ENCODE peak calls at places on chromosomes 12 and 14, in six cellular contexts. Q is transverse colon, F is K562, R is breast epithelium, C is Peyer's patch, H is body of pancreas. L is an unnamed sample.

GRCh38 chr12:26340649-26341048 is 145.3 kb downstream of the SSPN start:
- DNase-seq in Q (peak), F (no peak), R (no peak), C (no peak), H (no peak), L (peak)

GRCh38 chr14:100696590-100696989 is 30.1 kb upstream of the DLK1 start:
- DNase-seq in Q (no peak), F (no peak), R (no peak), C (no peak), H (no peak), L (no peak)

GRCh38 chr12:32828552-32828951 is 68.0 kb downstream of the PKP2 start:
- DNase-seq in Q (no peak), F (no peak), R (no peak), C (no peak), H (no peak), L (no peak)

GRCh38 chr14:99055019-99055418 is 217.0 kb downstream of the BCL11B start:
- DNase-seq in Q (no peak), F (no peak), R (no peak), C (no peak), H (no peak), L (no peak)

GRCh38 chr12:20476551-20476950 is 108.2 kb downstream of the PDE3A start:
- DNase-seq in Q (no peak), F (no peak), R (no peak), C (no peak), H (no peak), L (no peak)

GRCh38 chr14:62084020-62084419 is 321.8 kb downstream of the SNAPC1 start:
- DNase-seq in Q (no peak), F (no peak), R (no peak), C (no peak), H (no peak), L (no peak)

GRCh38 chr12:92304335-92305066 is 158.9 kb upstream of the BTG1 start:
- DNase-seq in Q (no peak), F (no peak), R (no peak), C (no peak), H (no peak), L (no peak)

GRCh38 chr14:30284808-30285207 is 274.1 kb upstream of the G2E3 start:
- DNase-seq in Q (no peak), F (no peak), R (no peak), C (no peak), H (no peak), L (no peak)

GRCh38 chr14:78157855-78158436 is 12.2 kb upstream of the NRXN3 start:
- DNase-seq in Q (no peak), F (peak), R (no peak), C (no peak), H (no peak), L (peak)

GRCh38 chr12:132169376-132169775 is 25.1 kb downstream of the NOC4L start:
- DNase-seq in Q (no peak), F (no peak), R (no peak), C (no peak), H (no peak), L (no peak)

GRCh38 chr14:105290598-105291356 is 10.0 kb downstream of the BRF1 start:
- DNase-seq in Q (no peak), F (no peak), R (no peak), C (no peak), H (no peak), L (peak)

GRCh38 chr12:23655884-23656283 is 293.6 kb downstream of the SOX5 start:
- DNase-seq in Q (no peak), F (no peak), R (no peak), C (no peak), H (no peak), L (no peak)

GRCh38 chr14:92473261-92473946 is 40.2 kb upstream of the RIN3 start:
- DNase-seq in Q (peak), F (no peak), R (no peak), C (no peak), H (peak), L (peak)

GRCh38 chr12:109880049-109880931 is at the start of gene GLTP:
- DNase-seq in Q (peak), F (peak), R (peak), C (peak), H (peak), L (peak)
- TF ChIP-seq POLR2A in Q (peak), F (no peak), R (no peak), C (peak), H (peak), L (no peak)

GRCh38 chr12:76866146-76866545 is 12.7 kb downstream of the CSRP2 start:
- DNase-seq in Q (no peak), F (no peak), R (no peak), C (no peak), H (no peak), L (no peak)
- H3K4me3 ChIP-seq in Q (no peak), F (no peak), R (peak), C (no peak), H (no peak), L (no peak)

GRCh38 chr12:14770495-14771313 is 32.6 kb downstream of the WBP11 start:
- DNase-seq in Q (peak), F (no peak), R (peak), C (peak), H (peak), L (peak)
- TF ChIP-seq POLR2A in Q (peak), F (no peak), R (peak), C (peak), H (peak), L (no peak)

GRCh38 chr14:95317817-95318343 is 1.8 kb downstream of the CLMN start:
- DNase-seq in Q (no peak), F (no peak), R (no peak), C (no peak), H (no peak), L (no peak)

GRCh38 chr14:95316826-95317225 is 2.9 kb downstream of the CLMN start:
- DNase-seq in Q (no peak), F (no peak), R (no peak), C (no peak), H (no peak), L (no peak)

GRCh38 chr14:95318870-95319311 is 817 bp downstream of the CLMN start:
- DNase-seq in Q (no peak), F (no peak), R (no peak), C (peak), H (no peak), L (no peak)

GRCh38 chr14:95319312-95320075 is at the start of gene CLMN:
- DNase-seq in Q (peak), F (peak), R (no peak), C (peak), H (peak), L (peak)

GRCh38 chr14:95318399-95318834 is 1.3 kb downstream of the CLMN start:
- DNase-seq in Q (peak), F (no peak), R (no peak), C (peak), H (no peak), L (no peak)
- H3K4me3 ChIP-seq in Q (peak), F (no peak), R (peak), C (peak), H (peak), L (no peak)

GRCh38 chr14:104134061-104134965 is 4.1 kb upstream of the KIF26A start:
- DNase-seq in Q (no peak), F (no peak), R (no peak), C (no peak), H (no peak), L (no peak)

GRCh38 chr14:104133496-104133895 is 4.9 kb upstream of the KIF26A start:
- DNase-seq in Q (no peak), F (no peak), R (no peak), C (no peak), H (no peak), L (no peak)

GRCh38 chr14:104136472-104137296 is 1.7 kb upstream of the KIF26A start:
- DNase-seq in Q (no peak), F (no peak), R (no peak), C (no peak), H (no peak), L (no peak)

GRCh38 chr14:104135904-104136471 is 2.4 kb upstream of the KIF26A start:
- DNase-seq in Q (no peak), F (no peak), R (no peak), C (no peak), H (no peak), L (no peak)

GRCh38 chr14:104135121-104135903 is 3.1 kb upstream of the KIF26A start:
- DNase-seq in Q (no peak), F (no peak), R (no peak), C (no peak), H (no peak), L (peak)
- TF ChIP-seq POLR2A in Q (no peak), F (no peak), R (no peak), C (no peak), H (no peak), L (no peak)

GRCh38 chr14:33364536-33364935 is 425.9 kb downstream of the NPAS3 start:
- DNase-seq in Q (no peak), F (peak), R (no peak), C (no peak), H (no peak), L (no peak)
- H3K4me3 ChIP-seq in Q (no peak), F (no peak), R (no peak), C (no peak), H (no peak), L (no peak)

DNA sequence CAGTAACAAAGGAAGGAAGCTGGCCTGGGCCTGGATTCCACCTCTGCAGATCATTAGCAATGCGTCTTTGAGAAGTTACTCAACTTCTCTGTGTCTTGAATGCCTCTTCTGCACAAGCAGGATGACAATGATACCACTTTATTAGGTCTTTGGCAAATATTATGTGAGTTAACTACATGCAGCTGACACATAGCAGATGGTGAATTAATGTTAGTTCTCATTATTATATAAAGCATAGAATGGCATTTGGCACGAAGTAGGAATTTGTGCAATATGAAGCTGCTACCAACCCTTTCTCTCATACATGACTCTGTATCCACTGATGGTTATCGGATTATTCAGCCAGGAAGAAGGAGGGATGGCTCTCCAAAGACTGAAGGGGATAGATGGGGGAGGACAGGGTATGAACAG is 1272.8 kb downstream of the AACS start:
- DNase-seq in Q (no peak), F (no peak), R (no peak), C (no peak), H (no peak), L (no peak)
- TF ChIP-seq POLR2A in Q (no peak), F (no peak), R (no peak), C (no peak), H (no peak), L (no peak)

GRCh38 chr14:73235531-73236155 is 1.7 kb upstream of the PAPLN start:
- DNase-seq in Q (no peak), F (no peak), R (no peak), C (no peak), H (no peak), L (no peak)

GRCh38 chr14:73237786-73238261 is 518 bp downstream of the PAPLN start:
- DNase-seq in Q (no peak), F (no peak), R (no peak), C (no peak), H (no peak), L (no peak)

GRCh38 chr14:73237219-73237785 is at the start of gene PAPLN:
- DNase-seq in Q (peak), F (peak), R (peak), C (no peak), H (no peak), L (peak)

GRCh38 chr14:73236157-73236556 is 1.1 kb upstream of the PAPLN start:
- DNase-seq in Q (no peak), F (no peak), R (no peak), C (no peak), H (no peak), L (no peak)

GRCh38 chr14:73236752-73237218 is 521 bp upstream of the PAPLN start:
- DNase-seq in Q (no peak), F (no peak), R (no peak), C (no peak), H (no peak), L (no peak)
- H3K4me3 ChIP-seq in Q (no peak), F (no peak), R (peak), C (no peak), H (no peak), L (no peak)

L was measured in NB4.